ENCODE peak calls at places on chromosome 18, in five cellular contexts. One of them, this sample, is unnamed.

GRCh38 chr18:35163736-35164532 is 76.9 kb upstream of the ZNF397 start:
- DNase-seq in astrocyte of the cerebellum: no peak
- DNase-seq in GM04504: no peak
- DNase-seq in CD4-positive, alpha-beta T cell: no peak
- DNase-seq in neural crest cell: no peak
- DNase-seq in this sample: no peak

GRCh38 chr18:51569153-51569552 is 371.7 kb upstream of the MEX3C start:
- DNase-seq in GM04504: no peak
- DNase-seq in CD4-positive, alpha-beta T cell: no peak
- DNase-seq in astrocyte of the cerebellum: no peak
- DNase-seq in neural crest cell: no peak
- DNase-seq in this sample: no peak

GRCh38 chr18:69196336-69196735 is 204.4 kb upstream of the DOK6 start:
- DNase-seq in neural crest cell: no peak
- DNase-seq in CD4-positive, alpha-beta T cell: no peak
- DNase-seq in astrocyte of the cerebellum: no peak
- DNase-seq in GM04504: no peak
- DNase-seq in this sample: no peak

GRCh38 chr18:48820483-48821250 is 130.1 kb downstream of the SMAD7 start:
- DNase-seq in GM04504: no peak
- DNase-seq in CD4-positive, alpha-beta T cell: no peak
- DNase-seq in neural crest cell: no peak
- DNase-seq in astrocyte of the cerebellum: no peak
- DNase-seq in this sample: peak

GRCh38 chr18:50192903-50193795 is 1.8 kb downstream of the MYO5B start:
- DNase-seq in CD4-positive, alpha-beta T cell: no peak
- DNase-seq in GM04504: no peak
- DNase-seq in astrocyte of the cerebellum: no peak
- DNase-seq in neural crest cell: no peak
- DNase-seq in this sample: no peak

GRCh38 chr18:58207520-58208152 is 163.6 kb downstream of the NEDD4L start:
- DNase-seq in astrocyte of the cerebellum: no peak
- DNase-seq in GM04504: no peak
- DNase-seq in neural crest cell: no peak
- DNase-seq in CD4-positive, alpha-beta T cell: no peak
- DNase-seq in this sample: no peak

GRCh38 chr18:48124857-48125626 is 194.6 kb upstream of the SMAD2 start:
- DNase-seq in astrocyte of the cerebellum: no peak
- DNase-seq in neural crest cell: no peak
- DNase-seq in GM04504: no peak
- DNase-seq in CD4-positive, alpha-beta T cell: no peak
- DNase-seq in this sample: no peak

GRCh38 chr18:49972535-49972934 is 159.2 kb upstream of the ACAA2 start:
- DNase-seq in GM04504: no peak
- DNase-seq in neural crest cell: no peak
- DNase-seq in astrocyte of the cerebellum: no peak
- DNase-seq in CD4-positive, alpha-beta T cell: no peak
- DNase-seq in this sample: no peak

GRCh38 chr18:8351173-8351572 is 258.1 kb upstream of the RAB12 start:
- DNase-seq in GM04504: no peak
- DNase-seq in neural crest cell: no peak
- DNase-seq in CD4-positive, alpha-beta T cell: no peak
- DNase-seq in astrocyte of the cerebellum: no peak
- DNase-seq in this sample: no peak

GRCh38 chr18:62334110-62334509 is 9.0 kb downstream of the TNFRSF11A start:
- DNase-seq in neural crest cell: no peak
- DNase-seq in CD4-positive, alpha-beta T cell: no peak
- DNase-seq in astrocyte of the cerebellum: no peak
- DNase-seq in GM04504: no peak
- DNase-seq in this sample: no peak

GRCh38 chr18:76494541-76495403 is at the start of gene ZNF516:
- DNase-seq in CD4-positive, alpha-beta T cell: no peak
- DNase-seq in astrocyte of the cerebellum: no peak
- DNase-seq in neural crest cell: peak
- DNase-seq in GM04504: no peak
- DNase-seq in this sample: peak

GRCh38 chr18:44758821-44759624 is 78.3 kb downstream of the SETBP1 start:
- DNase-seq in astrocyte of the cerebellum: no peak
- DNase-seq in CD4-positive, alpha-beta T cell: no peak
- DNase-seq in neural crest cell: no peak
- DNase-seq in GM04504: no peak
- DNase-seq in this sample: no peak

GRCh38 chr18:68494802-68495560 is 219.9 kb downstream of the TMX3 start:
- DNase-seq in GM04504: peak
- DNase-seq in neural crest cell: no peak
- DNase-seq in astrocyte of the cerebellum: peak
- DNase-seq in CD4-positive, alpha-beta T cell: no peak
- DNase-seq in this sample: no peak

GRCh38 chr18:74604774-74605173 is 7.1 kb downstream of the ZNF407 start:
- DNase-seq in GM04504: no peak
- DNase-seq in CD4-positive, alpha-beta T cell: no peak
- DNase-seq in neural crest cell: no peak
- DNase-seq in astrocyte of the cerebellum: no peak
- DNase-seq in this sample: no peak